ENCODE peak calls at places on chromosomes 5 and 9, in four cellular contexts. O is MM.1S, G is NCI-H2081, Z is HEK293T. U is an unnamed sample.

GRCh38 chr5:1255081-1255561 is 29.9 kb downstream of the SLC6A18 start:
- DNase-seq in O (no peak), G (no peak), Z (no peak), U (no peak)

GRCh38 chr5:10562202-10563131 is 1.4 kb upstream of the ANKRD33B start:
- DNase-seq in O (no peak), G (no peak), Z (no peak), U (no peak)

GRCh38 chr5:6900247-6900646 is 187.0 kb downstream of the TENT4A start:
- DNase-seq in O (no peak), G (peak), Z (no peak), U (no peak)

GRCh38 chr5:60148356-60148755 is 254.8 kb upstream of the PDE4D start:
- DNase-seq in O (no peak), G (no peak), Z (no peak), U (no peak)

GRCh38 chr5:98768160-98769005 is 5.1 kb upstream of the RGMB start:
- DNase-seq in O (peak), G (peak), Z (peak), U (peak)

GRCh38 chr5:72653586-72653985 is 146.4 kb upstream of the ZNF366 start:
- DNase-seq in O (no peak), G (no peak), Z (no peak), U (no peak)

GRCh38 chr9:35728041-35728971 is 3.7 kb downstream of the TLN1 start:
- DNase-seq in O (peak), G (no peak), Z (no peak), U (no peak)

GRCh38 chr9:25724424-25724823 is 46.2 kb upstream of the TUSC1 start:
- DNase-seq in O (no peak), G (no peak), Z (no peak), U (no peak)

GRCh38 chr5:3429962-3430361 is 165.7 kb upstream of the IRX1 start:
- DNase-seq in O (no peak), G (no peak), Z (no peak), U (peak)

GRCh38 chr9:16768816-16769215 is 101.7 kb downstream of the BNC2 start:
- DNase-seq in O (no peak), G (no peak), Z (no peak), U (no peak)

GRCh38 chr5:124889522-124889828 is 143.0 kb upstream of the ZNF608 start:
- DNase-seq in O (no peak), G (no peak), Z (no peak), U (no peak)

GRCh38 chr5:93208156-93208895 is 372.7 kb downstream of the NR2F1-AS1 start:
- DNase-seq in O (no peak), G (no peak), Z (no peak), U (no peak)

GRCh38 chr5:74636149-74636548 is 4.4 kb downstream of the ENC1 start:
- DNase-seq in O (no peak), G (no peak), Z (no peak), U (no peak)

GRCh38 chr9:123544007-123544827 is 188.2 kb downstream of the CRB2 start:
- DNase-seq in O (peak), G (peak), Z (peak), U (peak)

GRCh38 chr9:111037744-111038335 is 430 bp downstream of the LPAR1 start:
- DNase-seq in O (peak), G (no peak), Z (peak), U (peak)

GRCh38 chr9:99998266-99998665 is 91.8 kb downstream of the STX17 start:
- DNase-seq in O (no peak), G (no peak), Z (no peak), U (no peak)

GRCh38 chr5:1699394-1699793 is 100.2 kb downstream of the MRPL36 start:
- DNase-seq in O (no peak), G (no peak), Z (no peak), U (no peak)

GRCh38 chr9:106420511-106420944 is 442.4 kb upstream of the ZNF462 start:
- DNase-seq in O (peak), G (no peak), Z (no peak), U (no peak)

GRCh38 chr5:77957516-77957915 is 181.4 kb upstream of the TBCA start:
- DNase-seq in O (no peak), G (no peak), Z (no peak), U (no peak)

GRCh38 chr5:29796018-29796417 is 1397.5 kb upstream of the CDH6 start:
- DNase-seq in O (no peak), G (no peak), Z (no peak), U (no peak)

GRCh38 chr9:109248133-109248581 is 72.7 kb downstream of the EPB41L4B start:
- DNase-seq in O (no peak), G (no peak), Z (no peak), U (no peak)

GRCh38 chr9:6150483-6150882 is 65.1 kb upstream of the IL33 start:
- DNase-seq in O (no peak), G (no peak), Z (no peak), U (no peak)

GRCh38 chr5:43039468-43040286 is 442 bp downstream of the ANXA2R start:
- DNase-seq in O (peak), G (peak), Z (peak), U (peak)

GRCh38 chr9:95793924-95794828 is 81.3 kb upstream of the ERCC6L2 start:
- DNase-seq in O (no peak), G (no peak), Z (no peak), U (no peak)

GRCh38 chr5:176740131-176740701 is 70.1 kb upstream of the UNC5A start:
- DNase-seq in O (no peak), G (peak), Z (no peak), U (no peak)

GRCh38 chr5:150598046-150598445 is 42.4 kb upstream of the SYNPO start:
- DNase-seq in O (no peak), G (no peak), Z (no peak), U (no peak)

U was measured in RPMI8226.